ENCODE peak calls at places on chromosomes 2 and 18, in six cellular contexts. A is thyroid gland; W is stimulated activated naive CD8-positive, alpha-beta T cell treated with anti-CD3 and anti-CD28 coated beads, Interleukin-15, Interleukin-2, amounts not matched to agents 100 U/mL and 50 U/mL, for 24 hours; Q is AG04450; S is GM12892; O is HTR-8/SVneo. E is an unnamed sample.

GRCh38 chr2:207885010-207885409 is 115.3 kb upstream of the FZD5 start:
- DNase-seq in A (no peak), W (no peak), Q (no peak), S (no peak), O (no peak), E (no peak)

GRCh38 chr18:34492652-34493051 is 217.4 kb upstream of the DTNA start:
- DNase-seq in A (no peak), W (no peak), Q (no peak), S (no peak), O (no peak), E (no peak)

GRCh38 chr18:22349317-22349898 is 68.3 kb downstream of the CTAGE1 start:
- DNase-seq in A (no peak), W (no peak), Q (no peak), S (no peak), O (no peak), E (no peak)

GRCh38 chr2:37625156-37625555 is 46.3 kb downstream of the CDC42EP3 start:
- DNase-seq in A (no peak), W (no peak), Q (no peak), S (no peak), O (peak; percentile 33), E (no peak)

GRCh38 chr18:25992566-25992965 is 97.8 kb downstream of the SS18 start:
- DNase-seq in A (no peak), W (no peak), Q (no peak), S (no peak), O (no peak), E (no peak)

GRCh38 chr18:63322908-63323634 is 3.5 kb upstream of the BCL2 start:
- DNase-seq in A (peak; percentile 62), W (no peak), Q (peak; percentile 42), S (no peak), O (no peak), E (peak; percentile 31)

GRCh38 chr18:51658436-51658835 is 461.0 kb upstream of the MEX3C start:
- DNase-seq in A (no peak), W (no peak), Q (no peak), S (no peak), O (no peak), E (no peak)

GRCh38 chr2:19687260-19687659 is 214.5 kb downstream of the TTC32 start:
- DNase-seq in A (no peak), W (no peak), Q (no peak), S (no peak), O (no peak), E (no peak)

GRCh38 chr2:227623225-227623624 is 5.9 kb downstream of the SCYGR4 start:
- DNase-seq in A (no peak), W (no peak), Q (peak; percentile 16), S (no peak), O (peak; percentile 20), E (no peak)

GRCh38 chr2:207974214-207974600 is 51.1 kb downstream of the PLEKHM3 start:
- DNase-seq in A (peak; percentile 78), W (no peak), Q (no peak), S (no peak), O (no peak), E (no peak)